ENCODE peak calls at places on chromosomes 3 and 15, in eight cellular contexts. One of them, this sample, is unnamed.

GRCh38 chr3:110909824-110910223 is 161.8 kb upstream of the NECTIN3 start:
- DNase-seq in bronchial epithelial cell: no peak
- DNase-seq in kidney epithelial cell: no peak
- DNase-seq in A549: no peak
- DNase-seq in uterus: no peak
- DNase-seq in AG10803: no peak
- DNase-seq in dorsolateral prefrontal cortex: no peak
- DNase-seq in astrocyte of the spinal cord: no peak
- DNase-seq in this sample: no peak

GRCh38 chr15:25717861-25718504 is 145.1 kb downstream of the ATP10A start:
- DNase-seq in bronchial epithelial cell: no peak
- DNase-seq in kidney epithelial cell: no peak
- DNase-seq in A549: no peak
- DNase-seq in uterus: no peak
- DNase-seq in AG10803: peak; percentile 34
- DNase-seq in dorsolateral prefrontal cortex: no peak
- DNase-seq in astrocyte of the spinal cord: peak; percentile 6
- DNase-seq in this sample: no peak

GRCh38 chr15:38398134-38398533 is 55.8 kb upstream of the FAM98B start:
- DNase-seq in bronchial epithelial cell: peak; percentile 92
- DNase-seq in kidney epithelial cell: peak; percentile 94
- DNase-seq in A549: no peak
- DNase-seq in uterus: no peak
- DNase-seq in AG10803: peak; percentile 97
- DNase-seq in dorsolateral prefrontal cortex: no peak
- DNase-seq in astrocyte of the spinal cord: peak; percentile 99
- DNase-seq in this sample: peak; percentile 97

GRCh38 chr3:53544357-53544756 is 49.9 kb downstream of the CACNA1D start:
- DNase-seq in bronchial epithelial cell: peak; percentile 48
- DNase-seq in kidney epithelial cell: no peak
- DNase-seq in A549: no peak
- DNase-seq in uterus: no peak
- DNase-seq in AG10803: no peak
- DNase-seq in dorsolateral prefrontal cortex: no peak
- DNase-seq in astrocyte of the spinal cord: no peak
- DNase-seq in this sample: no peak

GRCh38 chr15:25498835-25499234 is 60.0 kb upstream of the UBE3A start:
- DNase-seq in bronchial epithelial cell: no peak
- DNase-seq in kidney epithelial cell: no peak
- DNase-seq in A549: no peak
- DNase-seq in uterus: no peak
- DNase-seq in AG10803: no peak
- DNase-seq in dorsolateral prefrontal cortex: no peak
- DNase-seq in astrocyte of the spinal cord: no peak
- DNase-seq in this sample: no peak

GRCh38 chr3:123620338-123620737 is 35.5 kb upstream of the HACD2 start:
- DNase-seq in bronchial epithelial cell: no peak
- DNase-seq in kidney epithelial cell: no peak
- DNase-seq in A549: no peak
- DNase-seq in uterus: peak; percentile 78
- DNase-seq in AG10803: no peak
- DNase-seq in dorsolateral prefrontal cortex: no peak
- DNase-seq in astrocyte of the spinal cord: no peak
- DNase-seq in this sample: peak; percentile 34

GRCh38 chr3:42179110-42179725 is 86.8 kb downstream of the CCK start:
- DNase-seq in bronchial epithelial cell: peak; percentile 97
- DNase-seq in kidney epithelial cell: peak; percentile 85
- DNase-seq in A549: peak; percentile 66
- DNase-seq in uterus: peak; percentile 40
- DNase-seq in AG10803: peak; percentile 77
- DNase-seq in dorsolateral prefrontal cortex: no peak
- DNase-seq in astrocyte of the spinal cord: peak; percentile 91
- DNase-seq in this sample: peak; percentile 67

GRCh38 chr3:78872195-78872594 is 895.6 kb downstream of the ROBO1 start:
- DNase-seq in bronchial epithelial cell: no peak
- DNase-seq in kidney epithelial cell: peak; percentile 32
- DNase-seq in A549: no peak
- DNase-seq in uterus: no peak
- DNase-seq in AG10803: no peak
- DNase-seq in dorsolateral prefrontal cortex: no peak
- DNase-seq in astrocyte of the spinal cord: no peak
- DNase-seq in this sample: no peak

GRCh38 chr3:106206613-106207012 is 337.8 kb upstream of the CBLB start:
- DNase-seq in bronchial epithelial cell: no peak
- DNase-seq in kidney epithelial cell: no peak
- DNase-seq in A549: no peak
- DNase-seq in uterus: no peak
- DNase-seq in AG10803: no peak
- DNase-seq in dorsolateral prefrontal cortex: no peak
- DNase-seq in astrocyte of the spinal cord: no peak
- DNase-seq in this sample: no peak

DNA sequence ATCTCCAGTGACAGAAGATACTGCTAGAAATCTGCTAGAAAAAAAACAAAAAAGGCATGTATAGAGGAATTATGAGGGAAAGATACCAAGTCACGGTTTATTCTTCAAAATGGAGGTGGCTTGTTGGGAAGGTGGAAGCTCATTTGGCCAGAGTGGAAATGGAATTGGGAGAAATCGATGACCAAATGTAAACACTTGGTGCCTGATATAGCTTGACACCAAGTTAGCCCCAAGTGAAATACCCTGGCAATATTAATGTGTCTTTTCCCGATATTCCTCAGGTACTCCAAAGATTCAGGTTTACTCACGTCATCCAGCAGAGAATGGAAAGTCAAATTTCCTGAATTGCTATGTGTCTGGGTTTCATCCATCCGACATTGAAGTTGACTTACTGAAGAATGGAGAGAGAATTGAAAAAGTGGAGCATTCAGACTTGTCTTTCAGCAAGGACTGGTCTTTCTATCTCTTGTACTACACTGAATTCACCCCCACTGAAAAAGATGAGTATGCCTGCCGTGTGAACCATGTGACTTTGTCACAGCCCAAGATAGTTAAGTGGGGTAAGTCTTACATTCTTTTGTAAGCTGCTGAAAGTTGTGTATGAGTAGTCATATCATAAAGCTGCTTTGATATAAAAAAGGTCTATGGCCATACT is 4.0 kb downstream of the B2M start:
- DNase-seq in bronchial epithelial cell: no peak
- DNase-seq in kidney epithelial cell: no peak
- DNase-seq in A549: no peak
- DNase-seq in uterus: no peak
- DNase-seq in AG10803: no peak
- DNase-seq in dorsolateral prefrontal cortex: no peak
- DNase-seq in astrocyte of the spinal cord: no peak
- DNase-seq in this sample: no peak
- H3K4me3 ChIP-seq in bronchial epithelial cell: no peak overlapping the region
- H3K4me3 ChIP-seq in kidney epithelial cell: no peak overlapping the region
- H3K4me3 ChIP-seq in A549: no peak overlapping the region
- H3K4me3 ChIP-seq in uterus: no peak overlapping the region
- H3K4me3 ChIP-seq in AG10803: no peak overlapping the region
- H3K4me3 ChIP-seq in dorsolateral prefrontal cortex: no peak overlapping the region
- H3K4me3 ChIP-seq in astrocyte of the spinal cord: no peak overlapping the region
- H3K4me3 ChIP-seq in this sample: no peak overlapping the region

GRCh38 chr3:47961036-47961435 is 55.2 kb downstream of the MAP4 start:
- DNase-seq in bronchial epithelial cell: no peak
- DNase-seq in kidney epithelial cell: no peak
- DNase-seq in A549: no peak
- DNase-seq in uterus: no peak
- DNase-seq in AG10803: no peak
- DNase-seq in dorsolateral prefrontal cortex: no peak
- DNase-seq in astrocyte of the spinal cord: no peak
- DNase-seq in this sample: no peak
- TF ChIP-seq CTCF in bronchial epithelial cell: no peak
- TF ChIP-seq CTCF in kidney epithelial cell: no peak
- TF ChIP-seq CTCF in A549: no peak
- TF ChIP-seq CTCF in uterus: no peak
- TF ChIP-seq CTCF in AG10803: no peak
- TF ChIP-seq CTCF in dorsolateral prefrontal cortex: no peak
- TF ChIP-seq CTCF in astrocyte of the spinal cord: no peak
- TF ChIP-seq CTCF in this sample: no peak

DNA sequence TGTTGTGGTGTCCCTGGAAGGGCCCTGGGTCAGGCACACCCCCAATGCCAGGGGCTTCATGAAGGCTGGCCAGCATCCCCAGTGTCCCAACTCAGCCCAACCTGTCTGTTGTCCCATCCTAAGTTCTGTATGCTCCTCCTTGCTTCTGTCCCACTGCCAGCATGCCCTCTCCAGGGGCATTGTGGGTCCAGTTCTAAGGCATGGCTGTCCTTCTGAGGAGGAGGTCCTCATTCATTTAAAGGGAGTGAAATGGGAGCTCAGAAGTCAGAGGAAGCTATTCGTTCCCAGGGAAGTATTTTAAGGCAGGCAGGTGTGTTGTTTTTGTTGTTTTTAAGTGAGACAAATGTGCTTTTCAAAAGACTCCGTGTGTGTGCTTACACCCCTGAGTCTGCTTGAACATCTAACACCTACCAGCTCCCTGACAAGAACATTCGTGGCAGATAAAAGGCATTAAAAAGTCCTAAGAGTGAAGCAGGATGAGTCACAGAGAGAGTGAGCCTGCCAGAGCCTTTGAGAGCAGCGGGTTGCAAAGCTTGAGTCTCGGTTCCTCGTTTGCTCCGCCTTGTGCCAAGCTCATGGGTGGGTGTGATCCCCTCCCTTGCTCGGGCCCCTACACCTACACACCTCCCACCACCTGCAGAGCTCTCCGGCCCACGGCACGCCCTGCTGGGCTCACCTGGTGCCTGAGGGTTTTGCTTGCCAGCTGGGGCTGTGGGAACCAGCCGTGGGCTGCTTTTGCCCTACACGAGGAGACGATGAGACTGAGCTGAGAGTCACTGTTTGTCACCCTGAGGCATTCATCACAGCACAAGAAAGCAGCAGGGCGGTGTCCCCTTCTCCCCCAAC is 183.4 kb upstream of the TOPAZ1 start:
- DNase-seq in bronchial epithelial cell: peak; percentile 54
- DNase-seq in kidney epithelial cell: no peak
- DNase-seq in A549: no peak
- DNase-seq in uterus: no peak
- DNase-seq in AG10803: peak; percentile 57
- DNase-seq in dorsolateral prefrontal cortex: peak; percentile 49
- DNase-seq in astrocyte of the spinal cord: peak; percentile 79
- DNase-seq in this sample: peak; percentile 26
- H3K4me3 ChIP-seq in bronchial epithelial cell: no peak overlapping the region
- H3K4me3 ChIP-seq in kidney epithelial cell: no peak overlapping the region
- H3K4me3 ChIP-seq in A549: no peak overlapping the region
- H3K4me3 ChIP-seq in uterus: no peak overlapping the region
- H3K4me3 ChIP-seq in AG10803: peak overlapping the region; percentile 44
- H3K4me3 ChIP-seq in dorsolateral prefrontal cortex: no peak overlapping the region
- H3K4me3 ChIP-seq in astrocyte of the spinal cord: no peak overlapping the region
- H3K4me3 ChIP-seq in this sample: no peak overlapping the region

GRCh38 chr3:143070977-143071551 is 48.5 kb upstream of the CHST2 start:
- DNase-seq in bronchial epithelial cell: peak; percentile 81
- DNase-seq in kidney epithelial cell: peak; percentile 62
- DNase-seq in A549: no peak
- DNase-seq in uterus: no peak
- DNase-seq in AG10803: peak; percentile 97
- DNase-seq in dorsolateral prefrontal cortex: no peak
- DNase-seq in astrocyte of the spinal cord: peak; percentile 75
- DNase-seq in this sample: peak; percentile 88
- TF ChIP-seq CTCF in bronchial epithelial cell: no peak
- TF ChIP-seq CTCF in kidney epithelial cell: no peak
- TF ChIP-seq CTCF in A549: no peak
- TF ChIP-seq CTCF in uterus: no peak
- TF ChIP-seq CTCF in AG10803: peak; percentile 25
- TF ChIP-seq CTCF in dorsolateral prefrontal cortex: no peak
- TF ChIP-seq CTCF in astrocyte of the spinal cord: peak; percentile 2
- TF ChIP-seq CTCF in this sample: peak; percentile 26

GRCh38 chr15:31217067-31217466 is 109.6 kb upstream of the KLF13 start:
- DNase-seq in bronchial epithelial cell: no peak
- DNase-seq in kidney epithelial cell: no peak
- DNase-seq in A549: no peak
- DNase-seq in uterus: no peak
- DNase-seq in AG10803: no peak
- DNase-seq in dorsolateral prefrontal cortex: no peak
- DNase-seq in astrocyte of the spinal cord: no peak
- DNase-seq in this sample: no peak
- H3K4me3 ChIP-seq in bronchial epithelial cell: no peak overlapping the region
- H3K4me3 ChIP-seq in kidney epithelial cell: no peak overlapping the region
- H3K4me3 ChIP-seq in A549: peak overlapping the region; percentile 69
- H3K4me3 ChIP-seq in uterus: no peak overlapping the region
- H3K4me3 ChIP-seq in AG10803: no peak overlapping the region
- H3K4me3 ChIP-seq in dorsolateral prefrontal cortex: no peak overlapping the region
- H3K4me3 ChIP-seq in astrocyte of the spinal cord: no peak overlapping the region
- H3K4me3 ChIP-seq in this sample: no peak overlapping the region

GRCh38 chr15:78872972-78873795 is 494 bp downstream of the MORF4L1 start:
- DNase-seq in bronchial epithelial cell: peak; percentile 78
- DNase-seq in kidney epithelial cell: peak; percentile 52
- DNase-seq in A549: peak; percentile 85
- DNase-seq in uterus: peak; percentile 70
- DNase-seq in AG10803: peak; percentile 90
- DNase-seq in dorsolateral prefrontal cortex: peak; percentile 84
- DNase-seq in astrocyte of the spinal cord: peak; percentile 93
- DNase-seq in this sample: no peak
- TF ChIP-seq CTCF in bronchial epithelial cell: peak; percentile 51
- TF ChIP-seq CTCF in kidney epithelial cell: peak; percentile 45
- TF ChIP-seq CTCF in A549: peak; percentile 68
- TF ChIP-seq CTCF in uterus: peak; percentile 37
- TF ChIP-seq CTCF in AG10803: peak; percentile 45
- TF ChIP-seq CTCF in dorsolateral prefrontal cortex: peak; percentile 57
- TF ChIP-seq CTCF in astrocyte of the spinal cord: peak; percentile 62
- TF ChIP-seq CTCF in this sample: peak; percentile 80

GRCh38 chr15:52480990-52481389 is 47.7 kb downstream of the MYO5A start:
- DNase-seq in bronchial epithelial cell: no peak
- DNase-seq in kidney epithelial cell: no peak
- DNase-seq in A549: no peak
- DNase-seq in uterus: no peak
- DNase-seq in AG10803: no peak
- DNase-seq in dorsolateral prefrontal cortex: no peak
- DNase-seq in astrocyte of the spinal cord: no peak
- DNase-seq in this sample: no peak
- H3K4me3 ChIP-seq in bronchial epithelial cell: no peak overlapping the region
- H3K4me3 ChIP-seq in kidney epithelial cell: no peak overlapping the region
- H3K4me3 ChIP-seq in A549: no peak overlapping the region
- H3K4me3 ChIP-seq in uterus: no peak overlapping the region
- H3K4me3 ChIP-seq in AG10803: no peak overlapping the region
- H3K4me3 ChIP-seq in dorsolateral prefrontal cortex: no peak overlapping the region
- H3K4me3 ChIP-seq in astrocyte of the spinal cord: no peak overlapping the region
- H3K4me3 ChIP-seq in this sample: no peak overlapping the region

DNA sequence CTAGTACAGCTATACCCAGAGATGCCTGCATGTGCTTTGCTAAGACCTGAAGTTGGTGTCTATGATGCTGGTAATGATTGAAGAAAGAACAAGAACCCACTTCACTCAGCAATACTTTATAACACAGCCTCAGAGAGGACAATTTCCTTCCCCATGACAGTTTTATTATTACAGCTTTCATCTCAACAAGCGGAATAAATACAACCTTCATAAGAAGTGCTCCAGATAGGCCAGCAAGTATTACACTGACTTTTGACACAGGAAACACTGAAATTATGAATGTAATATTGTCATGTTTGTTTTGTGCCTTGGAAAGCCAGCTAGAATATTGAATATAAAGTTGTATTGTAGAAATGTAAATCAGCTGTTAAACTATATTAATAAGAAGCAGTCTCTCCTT is 557.4 kb upstream of the ARPP21 start:
- DNase-seq in bronchial epithelial cell: no peak
- DNase-seq in kidney epithelial cell: no peak
- DNase-seq in A549: no peak
- DNase-seq in uterus: no peak
- DNase-seq in AG10803: no peak
- DNase-seq in dorsolateral prefrontal cortex: no peak
- DNase-seq in astrocyte of the spinal cord: no peak
- DNase-seq in this sample: no peak
- TF ChIP-seq CTCF in bronchial epithelial cell: no peak
- TF ChIP-seq CTCF in kidney epithelial cell: no peak
- TF ChIP-seq CTCF in A549: no peak
- TF ChIP-seq CTCF in uterus: no peak
- TF ChIP-seq CTCF in AG10803: no peak
- TF ChIP-seq CTCF in dorsolateral prefrontal cortex: no peak
- TF ChIP-seq CTCF in astrocyte of the spinal cord: no peak
- TF ChIP-seq CTCF in this sample: no peak

GRCh38 chr3:9918261-9919038 is 1.6 kb downstream of the IL17RC start:
- DNase-seq in bronchial epithelial cell: no peak
- DNase-seq in kidney epithelial cell: no peak
- DNase-seq in A549: no peak
- DNase-seq in uterus: no peak
- DNase-seq in AG10803: no peak
- DNase-seq in dorsolateral prefrontal cortex: no peak
- DNase-seq in astrocyte of the spinal cord: no peak
- DNase-seq in this sample: no peak
- H3K4me3 ChIP-seq in bronchial epithelial cell: no peak overlapping the region
- H3K4me3 ChIP-seq in kidney epithelial cell: no peak overlapping the region
- H3K4me3 ChIP-seq in A549: no peak overlapping the region
- H3K4me3 ChIP-seq in uterus: no peak overlapping the region
- H3K4me3 ChIP-seq in AG10803: no peak overlapping the region
- H3K4me3 ChIP-seq in dorsolateral prefrontal cortex: no peak overlapping the region
- H3K4me3 ChIP-seq in astrocyte of the spinal cord: no peak overlapping the region
- H3K4me3 ChIP-seq in this sample: no peak overlapping the region